ENCODE peak calls at places on chromosomes 5 and 9, in five cellular contexts. P, Q, C, A and V are unnamed samples.

GRCh38 chr5:13939647-13940046 is 4.8 kb downstream of the DNAH5 start:
- DNase-seq in P (no peak), A (no peak), C (no peak), Q (no peak), V (no peak)

GRCh38 chr5:107032629-107033028 is 638.1 kb downstream of the EFNA5 start:
- DNase-seq in P (no peak), C (no peak), Q (no peak), A (no peak), V (no peak)

GRCh38 chr9:138049085-138049778 is 171.7 kb downstream of the CACNA1B start:
- DNase-seq in C (no peak), P (no peak), Q (peak; percentile 19), A (peak; percentile 47), V (no peak)

GRCh38 chr9:114827658-114828360 is 22.0 kb upstream of the TNFSF15 start:
- DNase-seq in C (no peak), A (no peak), Q (no peak), P (no peak), V (no peak)

GRCh38 chr5:34914671-34915138 is 599 bp downstream of the RAD1 start:
- DNase-seq in A (peak; percentile 86), Q (peak; percentile 36), C (peak; percentile 34), P (no peak), V (no peak)

GRCh38 chr9:91159664-91160121 is 202.0 kb downstream of the AUH start:
- DNase-seq in A (no peak), C (peak; percentile 70), P (no peak), Q (peak; percentile 41), V (no peak)

GRCh38 chr9:129436751-129437625 is 183.9 kb downstream of the C9orf50 start:
- DNase-seq in P (no peak), Q (peak; percentile 85), A (no peak), C (peak; percentile 47), V (no peak)

GRCh38 chr9:114180701-114181582 is 25.6 kb downstream of the COL27A1 start:
- DNase-seq in P (no peak), A (peak; percentile 69), C (no peak), Q (no peak), V (no peak)

GRCh38 chr5:131262953-131263541 is 806 bp upstream of the CDC42SE2 start:
- DNase-seq in Q (no peak), C (no peak), P (no peak), A (no peak), V (no peak)

GRCh38 chr9:96187108-96187695 is 114.8 kb downstream of the HSD17B3 start:
- DNase-seq in Q (peak; percentile 77), C (peak; percentile 84), P (no peak), A (no peak), V (no peak)

GRCh38 chr9:116284518-116284917 is 130.9 kb downstream of the PAPPA start:
- DNase-seq in Q (no peak), A (no peak), P (no peak), C (no peak), V (no peak)

GRCh38 chr9:15271403-15271802 is 35.6 kb downstream of the TTC39B start:
- DNase-seq in A (no peak), C (no peak), P (no peak), Q (no peak), V (no peak)

GRCh38 chr9:121285835-121286687 is 18.1 kb downstream of the GSN start:
- DNase-seq in C (peak; percentile 63), A (no peak), Q (peak; percentile 44), P (peak; percentile 64), V (no peak)
- TF ChIP-seq POLR2AphosphoS5 in C (peak; percentile 84), A (peak; percentile 61), Q (peak; percentile 86), P (peak; percentile 83), V (no peak)

GRCh38 chr9:110578896-110579752 is at the start of gene SVEP1:
- DNase-seq in A (peak; percentile 77), P (no peak), C (no peak), Q (no peak), V (peak; percentile 7)
- TF ChIP-seq POLR2AphosphoS5 in A (peak; percentile 74), P (no peak), C (no peak), Q (peak; percentile 17), V (no peak)

DNA sequence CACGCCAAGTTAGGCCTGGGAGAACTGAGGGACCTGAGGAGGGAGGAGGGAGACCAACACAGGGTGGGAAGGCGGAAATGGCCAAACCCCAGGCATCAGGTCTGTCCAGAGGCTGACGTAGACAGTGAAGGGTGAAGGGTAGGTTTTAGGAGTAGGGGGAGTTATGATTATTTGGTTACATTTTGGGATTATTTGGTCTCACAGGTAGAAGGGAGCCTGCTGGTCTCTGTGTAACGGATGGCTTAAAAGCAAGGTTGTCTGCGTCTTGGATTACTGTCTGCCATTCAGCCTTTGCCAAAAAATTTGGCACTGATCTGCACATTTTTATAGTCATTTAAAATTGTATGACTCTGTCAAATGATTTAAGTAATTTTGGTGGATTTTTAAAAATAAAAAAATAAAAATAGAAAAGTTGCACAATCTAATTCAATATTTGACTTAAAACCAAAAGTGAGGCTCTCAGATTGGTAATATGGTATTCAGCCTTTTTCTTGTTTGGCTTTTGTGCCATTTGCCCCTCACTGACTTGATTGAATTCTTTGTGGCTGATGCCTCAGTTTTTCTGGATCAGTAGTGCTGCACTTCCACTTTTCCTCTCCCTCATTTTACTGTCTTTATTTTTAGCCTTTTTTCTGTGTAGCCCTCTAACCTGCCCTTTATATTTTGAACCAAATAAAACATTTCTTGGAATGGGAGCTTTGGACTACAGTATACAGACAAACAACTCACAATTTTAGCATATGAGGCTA is 3.6 kb upstream of the MSMP start:
- DNase-seq in A (no peak), Q (no peak), P (no peak), C (no peak), V (peak; percentile 29)
- TF ChIP-seq POLR2AphosphoS5 in A (no peak), Q (peak; percentile 44), P (peak; percentile 48), C (no peak), V (peak; percentile 58)

DNA sequence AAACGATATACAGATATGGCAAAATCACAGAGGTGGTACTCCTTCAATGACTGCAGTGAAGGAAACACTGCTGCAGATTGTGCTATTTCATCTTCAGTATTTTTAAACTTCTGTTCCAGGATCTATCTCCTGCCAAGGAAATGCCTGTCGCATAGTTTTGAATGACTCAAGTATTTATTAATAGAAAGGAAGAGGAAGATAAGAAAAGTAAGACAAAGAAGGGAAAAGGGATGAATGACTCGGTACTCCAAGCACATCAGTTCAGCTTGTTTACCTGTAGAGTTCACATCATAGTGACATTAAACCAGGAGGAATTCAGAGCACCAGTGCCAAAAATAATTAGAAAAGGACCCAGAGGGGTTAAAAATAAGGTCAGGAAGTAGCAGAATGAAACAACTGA is 5.1 kb upstream of the GPX8 start:
- DNase-seq in A (no peak), P (no peak), C (no peak), Q (no peak), V (no peak)
- TF ChIP-seq POLR2AphosphoS5 in A (no peak), P (no peak), C (no peak), Q (no peak), V (no peak)

DNA sequence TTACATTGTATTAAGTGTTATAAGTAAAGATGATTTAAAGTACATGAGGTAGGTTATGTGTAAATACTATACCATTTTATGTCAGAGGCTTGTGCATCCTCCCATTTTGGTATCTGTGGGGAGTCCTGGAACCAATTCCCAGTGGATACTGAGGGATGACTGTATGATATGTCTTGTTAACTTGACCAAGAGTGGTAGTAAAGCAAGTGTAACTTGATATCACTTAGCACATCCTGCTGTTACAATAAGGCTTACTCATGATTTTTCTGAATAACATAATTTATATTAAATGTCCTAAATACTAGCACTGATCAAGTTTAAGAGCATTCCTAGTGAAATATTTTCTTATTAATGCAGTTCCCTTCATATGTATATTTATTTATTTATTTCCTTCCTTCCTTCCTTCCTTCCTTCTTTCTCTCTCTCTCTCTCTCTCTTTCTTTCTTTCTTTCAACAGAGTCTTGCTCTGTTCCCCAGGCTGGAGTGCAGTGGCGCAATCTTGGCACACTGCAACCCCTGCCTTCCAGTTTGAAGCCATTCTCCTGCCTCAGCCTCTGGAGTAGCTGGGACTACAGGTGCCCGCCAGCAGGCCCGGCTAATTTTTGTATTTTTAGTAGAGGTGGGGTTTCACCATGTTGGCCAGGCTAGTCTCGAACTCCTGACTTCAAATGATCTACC is 7.5 kb downstream of the NDFIP1 start:
- DNase-seq in C (no peak), A (no peak), P (no peak), Q (no peak), V (no peak)
- TF ChIP-seq POLR2AphosphoS5 in C (no peak), A (no peak), P (no peak), Q (no peak), V (no peak)